ENCODE peak calls at places on chromosomes 6 and 20, in seven cellular contexts. M is heart right ventricle, Q is LNCaP clone FGC, K is cardiac fibroblast, P is endodermal cell, N is mesothelial cell of epicardium, S is foreskin fibroblast. W is an unnamed sample.

GRCh38 chr6:126118058-126118759 is 131.9 kb downstream of the TRMT11 start:
- DNase-seq in M (no peak), Q (no peak), K (peak), P (no peak), N (no peak), S (peak), W (no peak)

GRCh38 chr6:38279423-38279822 is 360.3 kb downstream of the BTBD9 start:
- DNase-seq in M (no peak), Q (no peak), K (peak), P (no peak), N (no peak), S (peak), W (no peak)

GRCh38 chr6:24909281-24910216 is 26.2 kb downstream of the RIPOR2 start:
- DNase-seq in M (no peak), Q (no peak), K (no peak), P (peak), N (no peak), S (peak), W (no peak)

GRCh38 chr6:149166324-149166723 is 151.2 kb upstream of the TAB2 start:
- DNase-seq in M (no peak), Q (no peak), K (peak), P (no peak), N (no peak), S (no peak), W (no peak)

GRCh38 chr6:162726997-162727346 is 594 bp downstream of the PRKN start:
- DNase-seq in M (no peak), Q (no peak), K (peak), P (no peak), N (no peak), S (peak), W (no peak)

GRCh38 chr6:110814488-110815259 is 595 bp downstream of the CDK19 start:
- DNase-seq in M (peak), Q (no peak), K (peak), P (peak), N (peak), S (peak), W (peak)

GRCh38 chr6:169141706-169142705 is 111.6 kb downstream of the THBS2 start:
- DNase-seq in M (peak), Q (no peak), K (peak), P (no peak), N (no peak), S (peak), W (no peak)

GRCh38 chr6:56510984-56511531 is 131.6 kb downstream of the DST start:
- DNase-seq in M (peak), Q (no peak), K (peak), P (no peak), N (no peak), S (no peak), W (no peak)

GRCh38 chr6:118400582-118400981 is 147.5 kb upstream of the PLN start:
- DNase-seq in M (no peak), Q (no peak), K (no peak), P (no peak), N (no peak), S (peak), W (no peak)

GRCh38 chr6:130183271-130184222 is 39.2 kb downstream of the SAMD3 start:
- DNase-seq in M (no peak), Q (no peak), K (no peak), P (no peak), N (no peak), S (no peak), W (no peak)

GRCh38 chr6:39051399-39052122 is 3.0 kb downstream of the GLP1R start:
- DNase-seq in M (no peak), Q (no peak), K (no peak), P (no peak), N (no peak), S (no peak), W (no peak)

GRCh38 chr6:21022343-21023107 is 488.3 kb downstream of the CDKAL1 start:
- DNase-seq in M (no peak), Q (no peak), K (peak), P (peak), N (no peak), S (no peak), W (no peak)

GRCh38 chr20:3420211-3420707 is 12.8 kb upstream of the DNAAF9 start:
- DNase-seq in M (no peak), Q (peak), K (peak), P (no peak), N (no peak), S (peak), W (no peak)

GRCh38 chr20:61639200-61639599 is 387.1 kb downstream of the CDH4 start:
- DNase-seq in M (no peak), Q (no peak), K (no peak), P (no peak), N (no peak), S (peak), W (no peak)

GRCh38 chr6:51655517-51655916 is 431.9 kb downstream of the PKHD1 start:
- DNase-seq in M (no peak), Q (no peak), K (no peak), P (no peak), N (no peak), S (no peak), W (no peak)

GRCh38 chr6:5044866-5045265 is 40.3 kb upstream of the PPP1R3G start:
- DNase-seq in M (no peak), Q (no peak), K (no peak), P (no peak), N (no peak), S (peak), W (no peak)

GRCh38 chr6:136669299-136669699 is 119.1 kb upstream of the MAP7 start:
- DNase-seq in M (no peak), Q (no peak), K (peak), P (no peak), N (no peak), S (peak), W (no peak)

GRCh38 chr20:43842126-43843020 is 72.3 kb upstream of the TOX2 start:
- DNase-seq in M (no peak), Q (no peak), K (no peak), P (no peak), N (no peak), S (no peak), W (no peak)

GRCh38 chr20:32263398-32263954 is 14.0 kb upstream of the KIF3B start:
- DNase-seq in M (no peak), Q (no peak), K (no peak), P (no peak), N (no peak), S (no peak), W (no peak)

GRCh38 chr6:92708945-92709344 is 710.4 kb downstream of the EPHA7 start:
- DNase-seq in M (no peak), Q (no peak), K (no peak), P (no peak), N (no peak), S (no peak), W (no peak)

GRCh38 chr20:34271961-34272360 is 30.7 kb downstream of the ASIP start:
- DNase-seq in M (no peak), Q (no peak), K (peak), P (no peak), N (no peak), S (peak), W (no peak)

GRCh38 chr6:56314683-56315523 is 67.5 kb upstream of the COL21A1 start:
- DNase-seq in M (no peak), Q (peak), K (peak), P (peak), N (no peak), S (peak), W (no peak)

GRCh38 chr20:20085071-20085470 is 32.7 kb downstream of the CFAP61 start:
- DNase-seq in M (peak), Q (no peak), K (no peak), P (no peak), N (no peak), S (no peak), W (no peak)

GRCh38 chr6:30721198-30722024 is 1.3 kb downstream of the TUBB start:
- DNase-seq in M (peak), Q (no peak), K (peak), P (peak), N (peak), S (peak), W (peak)
- TF ChIP-seq CTCF in M (peak), Q (peak), K (no peak), P (peak), N (peak), S (peak), W (peak)

GRCh38 chr20:11181964-11182363 is 508.2 kb upstream of the JAG1 start:
- DNase-seq in M (no peak), Q (no peak), K (no peak), P (no peak), N (no peak), S (no peak), W (no peak)
- TF ChIP-seq CTCF in M (no peak), Q (no peak), K (no peak), P (peak), N (no peak), S (no peak), W (no peak)

GRCh38 chr6:132961610-132962009 is 147.2 kb downstream of the RPS12 start:
- DNase-seq in M (no peak), Q (no peak), K (no peak), P (peak), N (no peak), S (no peak), W (no peak)
- TF ChIP-seq CTCF in M (no peak), Q (no peak), K (no peak), P (peak), N (no peak), S (no peak), W (no peak)

GRCh38 chr6:15751721-15752350 is 89.0 kb upstream of the DTNBP1 start:
- DNase-seq in M (no peak), Q (no peak), K (no peak), P (no peak), N (no peak), S (no peak), W (no peak)

GRCh38 chr6:15754706-15755079 is 91.9 kb upstream of the DTNBP1 start:
- DNase-seq in M (no peak), Q (no peak), K (no peak), P (no peak), N (no peak), S (no peak), W (no peak)

GRCh38 chr6:15755555-15755954 is 92.7 kb upstream of the DTNBP1 start:
- DNase-seq in M (no peak), Q (no peak), K (peak), P (no peak), N (no peak), S (peak), W (no peak)

GRCh38 chr6:15754035-15754705 is 91.3 kb upstream of the DTNBP1 start:
- DNase-seq in M (no peak), Q (no peak), K (peak), P (peak), N (no peak), S (peak), W (no peak)

GRCh38 chr6:15752820-15753219 is 90.0 kb upstream of the DTNBP1 start:
- DNase-seq in M (no peak), Q (no peak), K (peak), P (no peak), N (no peak), S (peak), W (no peak)
- TF ChIP-seq CTCF in M (no peak), Q (no peak), K (no peak), P (peak), N (no peak), S (no peak), W (peak)

GRCh38 chr6:75566137-75566767 is 35.4 kb upstream of the SENP6 start:
- DNase-seq in M (no peak), Q (no peak), K (no peak), P (no peak), N (no peak), S (no peak), W (no peak)

GRCh38 chr6:75568100-75568499 is 33.6 kb upstream of the SENP6 start:
- DNase-seq in M (no peak), Q (no peak), K (no peak), P (no peak), N (no peak), S (no peak), W (no peak)

GRCh38 chr6:75568965-75569364 is 32.7 kb upstream of the SENP6 start:
- DNase-seq in M (no peak), Q (no peak), K (no peak), P (no peak), N (no peak), S (no peak), W (no peak)

GRCh38 chr6:75557068-75557467 is 44.6 kb upstream of the SENP6 start:
- DNase-seq in M (no peak), Q (no peak), K (no peak), P (no peak), N (no peak), S (no peak), W (no peak)

DNA sequence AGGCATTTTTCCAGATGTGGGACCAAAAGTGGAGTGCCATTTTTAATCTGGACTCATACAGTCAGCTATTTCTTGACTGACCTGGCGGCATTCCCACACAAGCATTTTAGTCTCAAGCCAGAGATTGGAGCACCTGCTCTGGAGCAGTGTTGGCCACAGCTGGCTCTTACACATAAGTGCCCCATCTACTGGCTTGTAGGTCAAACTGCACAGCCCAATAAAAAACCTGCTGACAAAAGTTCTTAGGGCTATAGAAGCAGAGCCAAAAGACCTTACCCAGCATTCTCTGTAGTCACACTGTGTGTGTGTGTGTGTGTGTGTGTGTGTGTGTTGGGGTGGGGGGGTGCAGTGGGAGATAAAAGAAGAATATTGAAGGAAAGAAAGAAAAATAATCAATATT is 38.6 kb upstream of the SENP6 start:
- DNase-seq in M (no peak), Q (peak), K (peak), P (peak), N (no peak), S (peak), W (no peak)
- TF ChIP-seq CTCF in M (no peak), Q (peak), K (peak), P (peak), N (no peak), S (peak), W (peak)

GRCh38 chr6:43715056-43715788 is 27.6 kb upstream of the MRPS18A start:
- DNase-seq in M (no peak), Q (no peak), K (no peak), P (peak), N (no peak), S (no peak), W (no peak)

GRCh38 chr6:43713611-43714310 is 26.2 kb upstream of the MRPS18A start:
- DNase-seq in M (no peak), Q (no peak), K (no peak), P (no peak), N (no peak), S (no peak), W (no peak)

GRCh38 chr6:43712590-43712989 is 25.0 kb upstream of the MRPS18A start:
- DNase-seq in M (no peak), Q (no peak), K (no peak), P (peak), N (no peak), S (no peak), W (no peak)

GRCh38 chr6:43716099-43716498 is 28.5 kb upstream of the MRPS18A start:
- DNase-seq in M (no peak), Q (no peak), K (peak), P (no peak), N (no peak), S (no peak), W (no peak)

GRCh38 chr6:43714311-43715055 is 26.9 kb upstream of the MRPS18A start:
- DNase-seq in M (no peak), Q (no peak), K (peak), P (peak), N (no peak), S (peak), W (no peak)
- TF ChIP-seq CTCF in M (no peak), Q (no peak), K (no peak), P (no peak), N (no peak), S (no peak), W (no peak)

W was measured in progenitor cell of endocrine pancreas.